ENCODE peak calls at places on chromosomes 6 and 20, in five cellular contexts. One of them, this sample, is unnamed.

GRCh38 chr6:149043476-149044130 is 273.9 kb upstream of the TAB2 start:
- DNase-seq in K562: peak; percentile 68
- DNase-seq in sigmoid colon: no peak
- DNase-seq in stomach: no peak
- DNase-seq in upper lobe of left lung: no peak
- DNase-seq in this sample: no peak

GRCh38 chr6:112780498-112781096 is 433.5 kb downstream of the RFPL4B start:
- DNase-seq in K562: peak; percentile 65
- DNase-seq in sigmoid colon: peak; percentile 84
- DNase-seq in stomach: peak; percentile 73
- DNase-seq in upper lobe of left lung: peak; percentile 69
- DNase-seq in this sample: no peak

GRCh38 chr6:11606287-11606686 is 68.7 kb downstream of the TMEM170B start:
- DNase-seq in K562: no peak
- DNase-seq in sigmoid colon: no peak
- DNase-seq in stomach: peak; percentile 46
- DNase-seq in upper lobe of left lung: no peak
- DNase-seq in this sample: no peak

GRCh38 chr6:134080171-134080795 is 27.9 kb upstream of the SLC2A12 start:
- DNase-seq in K562: no peak
- DNase-seq in sigmoid colon: no peak
- DNase-seq in stomach: peak; percentile 32
- DNase-seq in upper lobe of left lung: no peak
- DNase-seq in this sample: no peak

GRCh38 chr20:3696200-3696599 is 14.4 kb upstream of the ADAM33 start:
- DNase-seq in K562: peak; percentile 33
- DNase-seq in sigmoid colon: no peak
- DNase-seq in stomach: no peak
- DNase-seq in upper lobe of left lung: no peak
- DNase-seq in this sample: no peak

GRCh38 chr6:86969573-86969972 is 32.2 kb downstream of the HTR1E start:
- DNase-seq in K562: no peak
- DNase-seq in sigmoid colon: no peak
- DNase-seq in stomach: peak; percentile 72
- DNase-seq in upper lobe of left lung: no peak
- DNase-seq in this sample: no peak

GRCh38 chr6:6781877-6782236 is 193.3 kb downstream of the LY86 start:
- DNase-seq in K562: no peak
- DNase-seq in sigmoid colon: no peak
- DNase-seq in stomach: no peak
- DNase-seq in upper lobe of left lung: no peak
- DNase-seq in this sample: no peak

GRCh38 chr6:149065658-149066556 is 251.6 kb upstream of the TAB2 start:
- DNase-seq in K562: no peak
- DNase-seq in sigmoid colon: no peak
- DNase-seq in stomach: no peak
- DNase-seq in upper lobe of left lung: no peak
- DNase-seq in this sample: no peak

GRCh38 chr6:4480788-4481725 is 295.1 kb upstream of the CDYL start:
- DNase-seq in K562: no peak
- DNase-seq in sigmoid colon: no peak
- DNase-seq in stomach: no peak
- DNase-seq in upper lobe of left lung: no peak
- DNase-seq in this sample: no peak

GRCh38 chr20:10763117-10763516 is 89.3 kb upstream of the JAG1 start:
- DNase-seq in K562: no peak
- DNase-seq in sigmoid colon: no peak
- DNase-seq in stomach: no peak
- DNase-seq in upper lobe of left lung: no peak
- DNase-seq in this sample: no peak

GRCh38 chr6:32114853-32115252 is 5.7 kb upstream of the TNXB start:
- DNase-seq in K562: no peak
- DNase-seq in sigmoid colon: peak; percentile 68
- DNase-seq in stomach: no peak
- DNase-seq in upper lobe of left lung: no peak
- DNase-seq in this sample: no peak

GRCh38 chr6:5191722-5192121 is 69.0 kb downstream of the LYRM4 start:
- DNase-seq in K562: no peak
- DNase-seq in sigmoid colon: no peak
- DNase-seq in stomach: no peak
- DNase-seq in upper lobe of left lung: no peak
- DNase-seq in this sample: no peak

GRCh38 chr20:18513208-18513607 is 5.5 kb downstream of the SEC23B start:
- DNase-seq in K562: no peak
- DNase-seq in sigmoid colon: no peak
- DNase-seq in stomach: no peak
- DNase-seq in upper lobe of left lung: peak; percentile 37
- DNase-seq in this sample: no peak

GRCh38 chr6:130794010-130794675 is 33.1 kb upstream of the SMLR1 start:
- DNase-seq in K562: no peak
- DNase-seq in sigmoid colon: no peak
- DNase-seq in stomach: no peak
- DNase-seq in upper lobe of left lung: no peak
- DNase-seq in this sample: no peak

GRCh38 chr6:113120577-113121285 is 736.4 kb upstream of the MARCKS start:
- DNase-seq in K562: no peak
- DNase-seq in sigmoid colon: no peak
- DNase-seq in stomach: no peak
- DNase-seq in upper lobe of left lung: no peak
- DNase-seq in this sample: no peak

GRCh38 chr6:101761124-101761601 is 367.7 kb downstream of the GRIK2 start:
- DNase-seq in K562: no peak
- DNase-seq in sigmoid colon: no peak
- DNase-seq in stomach: no peak
- DNase-seq in upper lobe of left lung: no peak
- DNase-seq in this sample: no peak

GRCh38 chr6:141202641-141203040 is 930.1 kb upstream of the GJE1 start:
- DNase-seq in K562: no peak
- DNase-seq in sigmoid colon: no peak
- DNase-seq in stomach: no peak
- DNase-seq in upper lobe of left lung: no peak
- DNase-seq in this sample: no peak

GRCh38 chr20:32336918-32337347 is 21.2 kb upstream of the ASXL1 start:
- DNase-seq in K562: peak; percentile 38
- DNase-seq in sigmoid colon: no peak
- DNase-seq in stomach: no peak
- DNase-seq in upper lobe of left lung: no peak
- DNase-seq in this sample: no peak

GRCh38 chr20:22371843-22372242 is 212.5 kb downstream of the FOXA2 start:
- DNase-seq in K562: no peak
- DNase-seq in sigmoid colon: no peak
- DNase-seq in stomach: no peak
- DNase-seq in upper lobe of left lung: no peak
- DNase-seq in this sample: no peak

GRCh38 chr6:116500969-116501433 is 10.4 kb upstream of the CALHM5 start:
- DNase-seq in K562: peak; percentile 14
- DNase-seq in sigmoid colon: no peak
- DNase-seq in stomach: no peak
- DNase-seq in upper lobe of left lung: no peak
- DNase-seq in this sample: no peak

GRCh38 chr6:107614828-107615227 is 124.9 kb downstream of the SOBP start:
- DNase-seq in K562: no peak
- DNase-seq in sigmoid colon: no peak
- DNase-seq in stomach: no peak
- DNase-seq in upper lobe of left lung: no peak
- DNase-seq in this sample: no peak

GRCh38 chr6:113564401-113565161 is 292.6 kb upstream of the MARCKS start:
- DNase-seq in K562: no peak
- DNase-seq in sigmoid colon: peak; percentile 97
- DNase-seq in stomach: peak; percentile 28
- DNase-seq in upper lobe of left lung: peak; percentile 63
- DNase-seq in this sample: peak; percentile 94

GRCh38 chr20:31257364-31257763 is at the start of gene DEFB115:
- DNase-seq in K562: no peak
- DNase-seq in sigmoid colon: no peak
- DNase-seq in stomach: no peak
- DNase-seq in upper lobe of left lung: no peak
- DNase-seq in this sample: no peak

GRCh38 chr6:47788498-47788884 is 6.7 kb downstream of the OPN5 start:
- DNase-seq in K562: no peak
- DNase-seq in sigmoid colon: no peak
- DNase-seq in stomach: no peak
- DNase-seq in upper lobe of left lung: no peak
- DNase-seq in this sample: no peak

GRCh38 chr6:142551145-142551811 is 249.5 kb downstream of the ADGRG6 start:
- DNase-seq in K562: no peak
- DNase-seq in sigmoid colon: no peak
- DNase-seq in stomach: no peak
- DNase-seq in upper lobe of left lung: no peak
- DNase-seq in this sample: no peak

GRCh38 chr6:131721161-131721560 is 10.3 kb upstream of the CTAGE9 start:
- DNase-seq in K562: no peak
- DNase-seq in sigmoid colon: no peak
- DNase-seq in stomach: no peak
- DNase-seq in upper lobe of left lung: no peak
- DNase-seq in this sample: no peak

GRCh38 chr6:2669067-2669710 is 81.5 kb downstream of the MYLK4 start:
- DNase-seq in K562: no peak
- DNase-seq in sigmoid colon: no peak
- DNase-seq in stomach: no peak
- DNase-seq in upper lobe of left lung: no peak
- DNase-seq in this sample: peak; percentile 57

GRCh38 chr6:57324538-57324937 is 7.1 kb downstream of the PRIM2 start:
- DNase-seq in K562: peak; percentile 15
- DNase-seq in sigmoid colon: no peak
- DNase-seq in stomach: no peak
- DNase-seq in upper lobe of left lung: no peak
- DNase-seq in this sample: no peak

GRCh38 chr20:39069976-39070375 is 107.8 kb downstream of the DHX35 start:
- DNase-seq in K562: no peak
- DNase-seq in sigmoid colon: no peak
- DNase-seq in stomach: no peak
- DNase-seq in upper lobe of left lung: no peak
- DNase-seq in this sample: no peak

GRCh38 chr6:29502181-29502580 is 14.4 kb upstream of the MAS1L start:
- DNase-seq in K562: no peak
- DNase-seq in sigmoid colon: no peak
- DNase-seq in stomach: no peak
- DNase-seq in upper lobe of left lung: no peak
- DNase-seq in this sample: peak; percentile 81

GRCh38 chr6:106897580-106897979 is 76.9 kb downstream of the CD24 start:
- DNase-seq in K562: no peak
- DNase-seq in sigmoid colon: no peak
- DNase-seq in stomach: no peak
- DNase-seq in upper lobe of left lung: no peak
- DNase-seq in this sample: no peak

GRCh38 chr6:135667694-135668455 is 170.3 kb upstream of the AHI1 start:
- DNase-seq in K562: no peak
- DNase-seq in sigmoid colon: no peak
- DNase-seq in stomach: no peak
- DNase-seq in upper lobe of left lung: peak; percentile 36
- DNase-seq in this sample: no peak

GRCh38 chr20:59628171-59628570 is 23.8 kb downstream of the PHACTR3 start:
- DNase-seq in K562: no peak
- DNase-seq in sigmoid colon: peak; percentile 46
- DNase-seq in stomach: no peak
- DNase-seq in upper lobe of left lung: no peak
- DNase-seq in this sample: no peak

GRCh38 chr6:38750968-38751615 is 36.0 kb downstream of the DNAH8 start:
- DNase-seq in K562: no peak
- DNase-seq in sigmoid colon: no peak
- DNase-seq in stomach: no peak
- DNase-seq in upper lobe of left lung: no peak
- DNase-seq in this sample: no peak

GRCh38 chr6:46583711-46584110 is 68.9 kb downstream of the CYP39A1 start:
- DNase-seq in K562: no peak
- DNase-seq in sigmoid colon: no peak
- DNase-seq in stomach: no peak
- DNase-seq in upper lobe of left lung: no peak
- DNase-seq in this sample: no peak
- H3K36me3 ChIP-seq in K562: no peaks in the 10 kb centered on the region
- H3K36me3 ChIP-seq in sigmoid colon: no peaks in the 10 kb centered on the region
- H3K36me3 ChIP-seq in stomach: no peaks in the 10 kb centered on the region
- H3K36me3 ChIP-seq in upper lobe of left lung: no peaks in the 10 kb centered on the region
- H3K36me3 ChIP-seq in this sample: no peaks in the 10 kb centered on the region

GRCh38 chr6:27565839-27566779 is 93.2 kb upstream of the ZNF184 start:
- DNase-seq in K562: no peak
- DNase-seq in sigmoid colon: no peak
- DNase-seq in stomach: no peak
- DNase-seq in upper lobe of left lung: no peak
- DNase-seq in this sample: peak; percentile 50
- H3K4me3 ChIP-seq in K562: no peak overlapping the region
- H3K4me3 ChIP-seq in sigmoid colon: no peak overlapping the region
- H3K4me3 ChIP-seq in stomach: no peak overlapping the region
- H3K4me3 ChIP-seq in upper lobe of left lung: no peak overlapping the region
- H3K4me3 ChIP-seq in this sample: no peak overlapping the region

GRCh38 chr6:156658186-156658585 is 119.0 kb upstream of the ARID1B start:
- DNase-seq in K562: no peak
- DNase-seq in sigmoid colon: peak; percentile 68
- DNase-seq in stomach: no peak
- DNase-seq in upper lobe of left lung: no peak
- DNase-seq in this sample: peak; percentile 50
- TF ChIP-seq EP300 in K562: no peak
- TF ChIP-seq EP300 in sigmoid colon: no peak
- TF ChIP-seq EP300 in stomach: no peak
- TF ChIP-seq EP300 in upper lobe of left lung: no peak
- TF ChIP-seq EP300 in this sample: no peak

DNA sequence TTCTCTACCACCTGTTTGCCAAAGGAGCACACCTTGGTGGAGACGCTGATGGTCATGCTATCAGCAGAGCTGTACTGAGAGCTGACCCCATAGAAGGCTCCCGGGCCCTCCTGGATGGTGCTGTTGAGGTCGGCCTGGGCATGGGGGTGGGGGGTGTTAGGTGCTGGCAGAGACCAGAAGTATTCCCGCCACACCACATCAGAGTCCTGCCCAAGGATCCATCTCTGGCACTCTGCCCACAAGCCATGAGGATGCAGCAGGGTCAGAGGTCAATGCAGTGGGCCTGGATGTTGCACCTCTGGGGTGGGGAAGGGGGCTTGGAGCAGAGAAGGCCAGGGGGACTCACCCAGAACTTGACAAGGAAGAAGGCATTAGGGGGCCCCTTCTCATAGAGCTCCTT is 7.4 kb downstream of the RPL10A start:
- DNase-seq in K562: no peak
- DNase-seq in sigmoid colon: no peak
- DNase-seq in stomach: no peak
- DNase-seq in upper lobe of left lung: no peak
- DNase-seq in this sample: no peak
- H3K36me3 ChIP-seq in K562: peaks cover 34% of the 10 kb centered on the region
- H3K36me3 ChIP-seq in sigmoid colon: peaks cover 63% of the 10 kb centered on the region
- H3K36me3 ChIP-seq in stomach: peaks cover 98% of the 10 kb centered on the region
- H3K36me3 ChIP-seq in upper lobe of left lung: peaks cover 83% of the 10 kb centered on the region
- H3K36me3 ChIP-seq in this sample: peaks cover 89% of the 10 kb centered on the region

DNA sequence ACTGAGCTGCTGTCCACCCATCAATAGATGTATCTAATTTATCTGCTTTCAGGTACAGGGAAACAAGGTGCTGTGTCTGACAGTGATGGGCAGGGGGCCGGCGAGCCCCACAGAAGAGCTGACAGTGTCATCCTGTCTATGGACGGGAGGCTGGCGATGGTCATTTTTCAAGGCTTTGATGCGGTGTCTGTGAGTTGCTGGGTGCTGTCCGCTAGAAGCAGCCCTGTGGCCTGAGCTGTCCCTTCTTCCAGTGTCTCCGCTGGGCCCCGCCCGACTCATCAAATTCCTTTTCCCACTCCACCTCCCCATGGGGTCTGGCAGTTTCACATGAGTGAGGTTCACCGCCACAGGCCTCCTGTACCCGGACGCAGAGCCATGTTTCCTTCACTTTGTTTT is 161.4 kb upstream of the PMEPA1 start:
- DNase-seq in K562: no peak
- DNase-seq in sigmoid colon: peak; percentile 55
- DNase-seq in stomach: no peak
- DNase-seq in upper lobe of left lung: no peak
- DNase-seq in this sample: peak; percentile 74
- H3K4me3 ChIP-seq in K562: no peak overlapping the region
- H3K4me3 ChIP-seq in sigmoid colon: no peak overlapping the region
- H3K4me3 ChIP-seq in stomach: no peak overlapping the region
- H3K4me3 ChIP-seq in upper lobe of left lung: no peak overlapping the region
- H3K4me3 ChIP-seq in this sample: no peak overlapping the region

This sample was measured in esophagus muscularis mucosa.